ENCODE peak calls at places on chromosomes 1 and 21, in six cellular contexts. L, U, N, S, J and A are unnamed samples.

GRCh38 chr1:21318714-21319159 is 28.5 kb upstream of the ECE1 start:
- DNase-seq in L (no peak), U (no peak), N (no peak), S (no peak), J (peak), A (no peak)

GRCh38 chr1:214581785-214582184 is 21.2 kb upstream of the CENPF start:
- DNase-seq in L (no peak), U (no peak), N (peak), S (no peak), J (no peak), A (no peak)

GRCh38 chr21:35156293-35156976 is 107.3 kb upstream of the RUNX1 start:
- DNase-seq in L (no peak), U (no peak), N (no peak), S (no peak), J (no peak), A (no peak)

GRCh38 chr1:107196973-107197562 is 56.2 kb downstream of the NTNG1 start:
- DNase-seq in L (no peak), U (peak), N (peak), S (no peak), J (no peak), A (no peak)

GRCh38 chr1:210700083-210700482 is 371.4 kb downstream of the HHAT start:
- DNase-seq in L (no peak), U (no peak), N (no peak), S (no peak), J (no peak), A (no peak)

GRCh38 chr1:226950316-226950715 is 10.2 kb downstream of the COQ8A start:
- DNase-seq in L (no peak), U (no peak), N (no peak), S (no peak), J (no peak), A (no peak)

GRCh38 chr21:8992731-8993174 is 1528.6 kb upstream of the TPTE start:
- DNase-seq in L (no peak), U (no peak), N (no peak), S (no peak), J (no peak), A (no peak)

GRCh38 chr1:56094168-56094567 is 485.2 kb downstream of the PLPP3 start:
- DNase-seq in L (no peak), U (no peak), N (no peak), S (no peak), J (no peak), A (no peak)

GRCh38 chr1:243745361-243745760 is 104.7 kb downstream of the AKT3 start:
- DNase-seq in L (no peak), U (no peak), N (no peak), S (no peak), J (no peak), A (no peak)

GRCh38 chr21:45823100-45823681 is 158.4 kb upstream of the COL6A1 start:
- DNase-seq in L (no peak), U (no peak), N (no peak), S (no peak), J (peak), A (no peak)

GRCh38 chr1:30043731-30044408 is 679.5 kb downstream of the MATN1 start:
- DNase-seq in L (no peak), U (no peak), N (no peak), S (no peak), J (no peak), A (no peak)

GRCh38 chr1:25369241-25369640 is 31.1 kb downstream of the TMEM50A start:
- DNase-seq in L (no peak), U (no peak), N (no peak), S (no peak), J (no peak), A (no peak)

GRCh38 chr1:79982218-79982617 is 975.7 kb upstream of the ADGRL4 start:
- DNase-seq in L (peak), U (no peak), N (no peak), S (no peak), J (peak), A (peak)

DNA sequence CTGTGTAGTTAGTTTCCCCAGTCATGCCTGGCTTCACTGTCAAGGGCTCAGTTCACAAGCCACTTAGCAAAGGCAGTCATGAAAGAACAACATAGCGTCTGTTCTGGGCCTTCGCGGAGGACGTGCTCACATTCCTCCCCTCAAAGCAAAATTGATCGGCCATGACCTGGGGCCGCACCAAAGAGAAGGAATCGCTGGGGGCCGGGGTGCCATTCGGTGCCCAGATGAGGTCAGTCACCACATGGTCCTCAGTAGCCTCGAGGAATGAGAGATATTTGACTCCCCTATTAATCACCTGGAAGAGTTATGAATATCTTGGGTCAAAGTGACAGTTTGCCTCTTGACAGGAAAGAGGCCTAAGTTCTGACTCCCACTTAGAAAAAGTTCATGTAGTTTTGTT is 251.1 kb upstream of the JUN start:
- DNase-seq in L (no peak), U (no peak), N (no peak), S (no peak), J (no peak), A (no peak)
- TF ChIP-seq CTCF in L (no peak), U (no peak), N (no peak), S (no peak), J (no peak), A (no peak)

DNA sequence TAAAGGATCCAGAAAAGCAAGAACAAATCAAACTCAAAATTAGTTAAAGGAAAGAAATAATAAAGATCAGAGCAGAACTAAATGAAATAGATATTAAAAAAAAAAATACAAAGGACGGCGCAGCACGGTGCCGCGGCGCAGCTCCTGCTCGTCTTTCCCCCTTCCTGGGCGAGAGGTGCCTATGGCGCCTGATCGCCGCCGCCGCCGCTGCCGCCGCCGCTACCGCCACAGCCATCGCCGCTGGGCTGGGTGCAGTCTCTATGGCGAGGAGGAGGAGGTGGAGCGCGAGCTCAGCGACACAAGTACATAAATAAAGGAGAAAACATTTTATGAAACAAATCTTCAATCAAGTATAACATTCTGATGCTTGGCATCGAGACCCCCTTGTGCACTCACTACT is 77.6 kb upstream of the VANGL1 start:
- DNase-seq in L (no peak), U (no peak), N (peak), S (no peak), J (no peak), A (no peak)
- H3K4me3 ChIP-seq in L (no peak), U (no peak), N (peak), S (no peak), J (no peak), A (no peak)

GRCh38 chr1:65449214-65449823 is 28.9 kb downstream of the LEPR start:
- DNase-seq in L (no peak), U (no peak), N (peak), S (no peak), J (no peak), A (no peak)
- TF ChIP-seq CTCF in L (no peak), U (no peak), N (peak), S (no peak), J (no peak), A (peak)

GRCh38 chr1:116377564-116378529 is 4.8 kb downstream of the ATP1A1 start:
- DNase-seq in L (peak), U (peak), N (peak), S (no peak), J (peak), A (peak)
- H3K4me3 ChIP-seq in L (no peak), U (peak), N (peak), S (peak), J (no peak), A (peak)